ENCODE peak calls at places on chromosomes 6 and 20, in six cellular contexts. G is NCI-H774, B is T-cell, Y is Calu3, I is sciatic nerve, L is BE2C. E is an unnamed sample.

GRCh38 chr6:75368151-75368779 is 83.7 kb upstream of the TMEM30A start:
- DNase-seq in G (peak), B (no peak), Y (peak), I (no peak), L (peak), E (no peak)

GRCh38 chr6:130178692-130179091 is 44.1 kb downstream of the SAMD3 start:
- DNase-seq in G (no peak), B (no peak), Y (peak), I (no peak), L (no peak), E (no peak)

GRCh38 chr6:137291441-137291840 is 72.3 kb upstream of the IFNGR1 start:
- DNase-seq in G (no peak), B (no peak), Y (no peak), I (peak), L (no peak), E (peak)

GRCh38 chr20:32368930-32369329 is 10.8 kb downstream of the ASXL1 start:
- DNase-seq in G (no peak), B (no peak), Y (peak), I (no peak), L (no peak), E (no peak)

GRCh38 chr20:64044484-64045247 is 4.8 kb downstream of the SOX18 start:
- DNase-seq in G (no peak), B (no peak), Y (peak), I (no peak), L (peak), E (no peak)

GRCh38 chr6:124036384-124036783 is 232.7 kb downstream of the NKAIN2 start:
- DNase-seq in G (no peak), B (no peak), Y (no peak), I (no peak), L (no peak), E (no peak)

GRCh38 chr6:7390218-7390878 is 740 bp downstream of the RIOK1 start:
- DNase-seq in G (no peak), B (no peak), Y (no peak), I (no peak), L (no peak), E (no peak)

GRCh38 chr6:2915150-2915549 is 12.0 kb upstream of the SERPINB9 start:
- DNase-seq in G (no peak), B (no peak), Y (no peak), I (no peak), L (no peak), E (no peak)

GRCh38 chr6:143333749-143334520 is 116.6 kb downstream of the ADAT2 start:
- DNase-seq in G (no peak), B (no peak), Y (no peak), I (no peak), L (no peak), E (no peak)

GRCh38 chr6:126661646-126662045 is 321.7 kb downstream of the CENPW start:
- DNase-seq in G (no peak), B (no peak), Y (no peak), I (no peak), L (no peak), E (no peak)

GRCh38 chr6:1436334-1437306 is 47.2 kb downstream of the FOXF2 start:
- DNase-seq in G (peak), B (peak), Y (peak), I (peak), L (peak), E (peak)

GRCh38 chr20:23086056-23086551 is at the start of gene CD93:
- DNase-seq in G (no peak), B (no peak), Y (no peak), I (no peak), L (no peak), E (peak)

E was measured in KG1.